ENCODE peak calls at places on chromosomes 13 and 19, in seven cellular contexts. A, O, E, N, W, I and X are unnamed samples.

GRCh38 chr19:17125052-17125727 is 49.6 kb downstream of the MYO9B start:
- DNase-seq in A (no peak), O (no peak), E (peak), N (no peak), W (no peak), I (no peak), X (no peak)

GRCh38 chr13:102555914-102556553 is 40.8 kb upstream of the TPP2 start:
- DNase-seq in A (peak), O (peak), E (peak), N (no peak), W (peak), I (no peak), X (no peak)

GRCh38 chr19:15623711-15624318 is 8.8 kb downstream of the CYP4F8 start:
- DNase-seq in A (peak), O (no peak), E (no peak), N (no peak), W (no peak), I (no peak), X (no peak)

GRCh38 chr13:35573639-35574038 is 97.2 kb upstream of the MAB21L1 start:
- DNase-seq in A (no peak), O (no peak), E (no peak), N (no peak), W (no peak), I (no peak), X (no peak)

GRCh38 chr19:35142531-35143230 is 374 bp upstream of the FXYD7 start:
- DNase-seq in A (peak), O (peak), E (peak), N (no peak), W (no peak), I (peak), X (peak)

GRCh38 chr19:18063463-18063862 is 23.3 kb downstream of the IL12RB1 start:
- DNase-seq in A (peak), O (peak), E (no peak), N (no peak), W (no peak), I (no peak), X (no peak)

GRCh38 chr13:90415902-90416301 is 931.6 kb upstream of the MIR17HG start:
- DNase-seq in A (no peak), O (no peak), E (no peak), N (no peak), W (no peak), I (no peak), X (no peak)

GRCh38 chr19:18112989-18113478 is 15.5 kb downstream of the MAST3 start:
- DNase-seq in A (peak), O (peak), E (peak), N (peak), W (no peak), I (peak), X (peak)

GRCh38 chr19:13212759-13213330 is 62.6 kb downstream of the IER2 start:
- DNase-seq in A (peak), O (peak), E (peak), N (no peak), W (peak), I (peak), X (no peak)

GRCh38 chr13:30607908-30608307 is 9.8 kb upstream of the USPL1 start:
- DNase-seq in A (peak), O (no peak), E (peak), N (no peak), W (no peak), I (no peak), X (no peak)

GRCh38 chr19:39631178-39631577 is 24.5 kb upstream of the LGALS16 start:
- DNase-seq in A (no peak), O (no peak), E (no peak), N (no peak), W (peak), I (no peak), X (no peak)

GRCh38 chr19:47049307-47049700 is 880 bp upstream of the TMEM160 start:
- DNase-seq in A (no peak), O (peak), E (no peak), N (no peak), W (no peak), I (no peak), X (no peak)

GRCh38 chr19:48654299-48655059 is 8.5 kb upstream of the CA11 start:
- DNase-seq in A (no peak), O (peak), E (no peak), N (no peak), W (no peak), I (no peak), X (no peak)

GRCh38 chr19:7266832-7267231 is 27.4 kb downstream of the INSR start:
- DNase-seq in A (no peak), O (no peak), E (no peak), N (no peak), W (no peak), I (no peak), X (no peak)

GRCh38 chr13:92804346-92804745 is 422.3 kb upstream of the GPC6 start:
- DNase-seq in A (no peak), O (no peak), E (no peak), N (no peak), W (no peak), I (no peak), X (no peak)

GRCh38 chr19:9966448-9966847 is 30.1 kb upstream of the OLFM2 start:
- DNase-seq in A (no peak), O (no peak), E (no peak), N (no peak), W (no peak), I (no peak), X (no peak)

GRCh38 chr19:48342841-48343540 is 17.6 kb downstream of the EMP3 start:
- DNase-seq in A (no peak), O (no peak), E (no peak), N (no peak), W (no peak), I (no peak), X (no peak)

GRCh38 chr13:52405369-52405766 is 604 bp downstream of the THSD1 start:
- DNase-seq in A (no peak), O (no peak), E (no peak), N (no peak), W (no peak), I (no peak), X (no peak)

GRCh38 chr13:104740616-104741222 is 1674.5 kb upstream of the SLC10A2 start:
- DNase-seq in A (no peak), O (no peak), E (no peak), N (no peak), W (no peak), I (no peak), X (peak)

GRCh38 chr13:24905242-24905641 is 141.3 kb downstream of the RNF17 start:
- DNase-seq in A (no peak), O (no peak), E (no peak), N (no peak), W (no peak), I (no peak), X (no peak)

GRCh38 chr19:49391581-49392399 is 3.7 kb downstream of the KASH5 start:
- DNase-seq in A (peak), O (peak), E (peak), N (peak), W (peak), I (peak), X (peak)

GRCh38 chr19:40815223-40815622 is 16.2 kb downstream of the EGLN2 start:
- DNase-seq in A (no peak), O (no peak), E (no peak), N (no peak), W (no peak), I (no peak), X (no peak)

DNA sequence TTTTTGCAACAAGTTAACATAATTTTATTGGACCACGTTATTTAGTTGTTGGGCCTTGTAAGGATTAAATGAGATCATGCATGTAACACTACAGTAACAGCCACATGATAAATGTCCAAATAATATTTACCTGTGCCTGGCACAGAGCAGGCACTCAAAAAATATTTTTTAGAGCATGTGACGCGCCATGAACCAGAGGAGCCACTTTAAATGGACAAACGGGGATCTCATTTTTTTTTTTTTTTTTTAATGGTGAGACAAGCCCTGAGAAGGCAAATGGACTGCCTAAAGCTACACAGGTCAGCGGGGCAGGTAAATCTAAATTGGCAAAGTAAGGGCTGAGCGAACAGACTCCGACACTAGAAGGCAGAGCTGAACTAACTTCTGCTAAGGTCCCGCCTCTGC is 840 bp upstream of the RPS19 start:
- DNase-seq in A (no peak), O (no peak), E (no peak), N (no peak), W (no peak), I (no peak), X (no peak)
- H3K27ac ChIP-seq in A (no peak), O (peak), E (peak), N (peak), W (peak), I (peak), X (peak)

GRCh38 chr19:2631213-2631821 is 71.2 kb downstream of the GNG7 start:
- DNase-seq in A (peak), O (no peak), E (no peak), N (no peak), W (no peak), I (no peak), X (no peak)

GRCh38 chr19:2628597-2628996 is 73.9 kb downstream of the GNG7 start:
- DNase-seq in A (no peak), O (no peak), E (no peak), N (no peak), W (no peak), I (no peak), X (no peak)

GRCh38 chr19:2627855-2628254 is 74.6 kb downstream of the GNG7 start:
- DNase-seq in A (no peak), O (no peak), E (no peak), N (no peak), W (no peak), I (no peak), X (no peak)

GRCh38 chr19:2629491-2630351 is 72.8 kb downstream of the GNG7 start:
- DNase-seq in A (no peak), O (no peak), E (no peak), N (no peak), W (no peak), I (no peak), X (no peak)

DNA sequence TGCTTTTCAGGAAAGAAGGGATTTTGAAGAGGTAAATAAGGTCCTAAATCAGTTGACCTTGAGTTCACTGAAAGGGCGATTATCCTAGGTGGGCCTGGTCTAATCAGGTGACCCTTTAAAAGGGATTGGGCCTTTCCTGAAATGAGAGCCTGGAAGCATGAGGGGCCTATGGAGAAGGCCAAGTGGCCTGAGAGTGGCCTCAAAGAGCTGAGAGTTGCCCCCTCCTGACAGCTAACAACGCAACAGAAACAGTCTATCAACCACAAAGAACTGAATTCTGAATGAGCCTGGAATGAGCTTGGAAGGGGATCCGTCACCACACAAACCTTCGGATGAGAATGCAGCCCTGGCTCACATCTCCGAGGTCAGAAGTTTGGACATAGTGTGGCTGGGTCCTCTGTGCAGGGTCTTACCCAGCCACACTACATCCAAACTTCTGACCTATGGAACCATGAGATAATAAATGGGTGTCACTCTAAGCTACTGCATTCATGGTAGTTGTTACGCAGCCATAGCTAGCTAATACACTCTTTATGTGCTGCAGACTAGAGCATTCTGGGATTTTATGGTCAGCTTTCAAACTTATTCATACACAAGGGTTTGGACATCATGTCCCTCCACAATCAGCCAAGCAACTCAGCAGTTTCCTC is 72.0 kb downstream of the GNG7 start:
- DNase-seq in A (no peak), O (no peak), E (no peak), N (no peak), W (no peak), I (no peak), X (no peak)
- H3K27ac ChIP-seq in A (no peak), O (no peak), E (peak), N (peak), W (no peak), I (peak), X (peak)

GRCh38 chr19:44280916-44281315 is 21.2 kb downstream of the ZNF233 start:
- DNase-seq in A (no peak), O (no peak), E (no peak), N (no peak), W (no peak), I (no peak), X (no peak)
- H3K27ac ChIP-seq in A (no peak), O (no peak), E (no peak), N (no peak), W (no peak), I (no peak), X (no peak)

GRCh38 chr13:106098778-106099177 is 436.7 kb downstream of the EFNB2 start:
- DNase-seq in A (no peak), O (no peak), E (no peak), N (no peak), W (no peak), I (no peak), X (no peak)
- H3K27ac ChIP-seq in A (no peak), O (peak), E (no peak), N (no peak), W (no peak), I (no peak), X (no peak)

GRCh38 chr19:2422951-2423880 is 4.2 kb downstream of the TIMM13 start:
- DNase-seq in A (no peak), O (no peak), E (no peak), N (no peak), W (no peak), I (no peak), X (no peak)

GRCh38 chr19:2423913-2424685 is 3.3 kb downstream of the TIMM13 start:
- DNase-seq in A (no peak), O (peak), E (no peak), N (no peak), W (no peak), I (no peak), X (no peak)

GRCh38 chr19:2425622-2426581 is 1.5 kb downstream of the TIMM13 start:
- DNase-seq in A (no peak), O (no peak), E (no peak), N (no peak), W (no peak), I (no peak), X (no peak)

GRCh38 chr19:2426661-2427322 is 594 bp downstream of the TIMM13 start:
- DNase-seq in A (peak), O (peak), E (peak), N (no peak), W (no peak), I (peak), X (no peak)

DNA sequence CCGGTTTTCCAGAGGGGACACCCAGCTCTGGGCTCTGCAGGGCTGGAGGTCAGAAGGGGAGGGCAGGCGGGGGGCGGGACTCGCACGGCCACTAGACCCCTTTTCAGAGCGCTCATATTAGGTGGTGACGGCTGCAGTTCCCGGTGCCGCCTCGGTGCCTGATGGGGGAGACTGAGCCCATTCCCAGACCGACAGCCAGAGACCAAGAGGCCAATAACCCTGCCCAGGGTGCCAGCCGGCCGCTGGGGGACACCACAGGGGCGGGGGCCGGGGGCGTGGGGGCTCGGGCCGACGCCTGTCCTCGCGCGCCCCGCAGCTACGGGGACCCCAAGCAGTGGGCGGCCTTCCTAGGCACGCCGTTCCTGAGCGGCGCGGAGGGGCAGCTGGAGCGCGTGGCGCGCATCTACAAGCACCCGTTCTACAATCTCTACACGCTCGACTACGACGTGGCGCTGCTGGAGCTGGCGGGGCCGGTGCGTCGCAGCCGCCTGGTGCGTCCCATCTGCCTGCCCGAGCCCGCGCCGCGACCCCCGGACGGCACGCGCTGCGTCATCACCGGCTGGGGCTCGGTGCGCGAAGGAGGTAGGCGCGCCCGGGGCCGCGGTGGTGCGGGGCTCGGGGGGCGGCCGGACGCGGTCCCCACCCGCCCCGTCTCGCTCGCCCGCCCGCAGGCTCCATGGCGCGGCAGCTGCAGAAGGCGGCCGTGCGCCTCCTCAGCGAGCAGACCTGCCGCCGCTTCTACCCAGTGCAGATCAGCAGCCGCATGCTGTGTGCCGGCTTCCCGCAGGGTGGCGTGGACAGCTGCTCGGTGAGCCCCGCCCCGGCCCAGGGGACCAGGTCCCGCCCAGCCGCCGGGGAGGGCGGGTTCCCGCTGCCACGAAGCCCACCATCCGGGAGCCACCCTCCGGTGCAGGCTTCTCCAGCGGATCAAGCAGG is 2.4 kb downstream of the TIMM13 start:
- DNase-seq in A (no peak), O (peak), E (no peak), N (no peak), W (no peak), I (peak), X (no peak)
- H3K27ac ChIP-seq in A (no peak), O (no peak), E (no peak), N (no peak), W (no peak), I (peak), X (no peak)